ENCODE peak calls at places on chromosomes 12 and 14, in four cellular contexts. One of them, this sample, is unnamed. For H3K27me3, the result is how much of the 10 kb centered on the place peaks cover.

GRCh38 chr12:122081108-122081696 is 2.6 kb downstream of the MLXIP start:
- DNase-seq in HepG2: no peak
- DNase-seq in H1: no peak
- DNase-seq in NT2/D1: no peak
- DNase-seq in this sample: no peak

GRCh38 chr12:116141110-116141832 is 136.2 kb downstream of the MED13L start:
- DNase-seq in HepG2: no peak
- DNase-seq in H1: no peak
- DNase-seq in NT2/D1: no peak
- DNase-seq in this sample: no peak

GRCh38 chr12:77925536-77926108 is 94.9 kb downstream of the NAV3 start:
- DNase-seq in HepG2: peak
- DNase-seq in H1: peak
- DNase-seq in NT2/D1: peak
- DNase-seq in this sample: peak

GRCh38 chr14:91410781-91411536 is 6.7 kb downstream of the CCDC88C start:
- DNase-seq in HepG2: no peak
- DNase-seq in H1: no peak
- DNase-seq in NT2/D1: no peak
- DNase-seq in this sample: no peak

GRCh38 chr14:106619618-106620017 is 1093.2 kb downstream of the TMEM121 start:
- DNase-seq in HepG2: no peak
- DNase-seq in H1: no peak
- DNase-seq in NT2/D1: no peak
- DNase-seq in this sample: no peak

GRCh38 chr12:108858399-108859074 is 1.2 kb upstream of the SSH1 start:
- DNase-seq in HepG2: no peak
- DNase-seq in H1: no peak
- DNase-seq in NT2/D1: no peak
- DNase-seq in this sample: no peak

GRCh38 chr14:105162374-105162979 is 6.1 kb downstream of the JAG2 start:
- DNase-seq in HepG2: peak
- DNase-seq in H1: no peak
- DNase-seq in NT2/D1: no peak
- DNase-seq in this sample: no peak

GRCh38 chr12:16168078-16168477 is 109.4 kb downstream of the SLC15A5 start:
- DNase-seq in HepG2: no peak
- DNase-seq in H1: no peak
- DNase-seq in NT2/D1: no peak
- DNase-seq in this sample: no peak

GRCh38 chr14:68295316-68295816 is 475.8 kb downstream of the RAD51B start:
- DNase-seq in HepG2: peak
- DNase-seq in H1: no peak
- DNase-seq in NT2/D1: no peak
- DNase-seq in this sample: no peak

GRCh38 chr14:101500061-101500460 is 61.2 kb upstream of the DIO3 start:
- DNase-seq in HepG2: no peak
- DNase-seq in H1: no peak
- DNase-seq in NT2/D1: no peak
- DNase-seq in this sample: no peak

GRCh38 chr12:91687052-91688017 is 458.3 kb downstream of the BTG1 start:
- DNase-seq in HepG2: no peak
- DNase-seq in H1: no peak
- DNase-seq in NT2/D1: no peak
- DNase-seq in this sample: peak

GRCh38 chr12:4829161-4829792 is 80.4 kb upstream of the KCNA1 start:
- DNase-seq in HepG2: no peak
- DNase-seq in H1: no peak
- DNase-seq in NT2/D1: no peak
- DNase-seq in this sample: peak

GRCh38 chr14:101097109-101097793 is 193.7 kb upstream of the RTL1 start:
- DNase-seq in HepG2: no peak
- DNase-seq in H1: no peak
- DNase-seq in NT2/D1: no peak
- DNase-seq in this sample: no peak

GRCh38 chr12:121513464-121514183 is 67.2 kb downstream of the KDM2B start:
- DNase-seq in HepG2: peak
- DNase-seq in H1: peak
- DNase-seq in NT2/D1: no peak
- DNase-seq in this sample: no peak

GRCh38 chr12:107983871-107984480 is 145.1 kb upstream of the WSCD2 start:
- DNase-seq in HepG2: no peak
- DNase-seq in H1: no peak
- DNase-seq in NT2/D1: no peak
- DNase-seq in this sample: no peak

GRCh38 chr12:122999986-123000420 is 19.5 kb downstream of the ARL6IP4 start:
- DNase-seq in HepG2: no peak
- DNase-seq in H1: no peak
- DNase-seq in NT2/D1: no peak
- DNase-seq in this sample: no peak

GRCh38 chr14:20247651-20248246 is 8.7 kb downstream of the OR11H4 start:
- DNase-seq in HepG2: peak
- DNase-seq in H1: no peak
- DNase-seq in NT2/D1: peak
- DNase-seq in this sample: no peak

GRCh38 chr12:92145481-92145730 is 240 bp downstream of the BTG1 start:
- DNase-seq in HepG2: no peak
- DNase-seq in H1: no peak
- DNase-seq in NT2/D1: no peak
- DNase-seq in this sample: no peak

GRCh38 chr14:39267592-39268112 is 33.9 kb downstream of the MIA2 start:
- DNase-seq in HepG2: peak
- DNase-seq in H1: no peak
- DNase-seq in NT2/D1: no peak
- DNase-seq in this sample: no peak

GRCh38 chr12:14723763-14724162 is 27.4 kb upstream of the GUCY2C start:
- DNase-seq in HepG2: peak
- DNase-seq in H1: no peak
- DNase-seq in NT2/D1: peak
- DNase-seq in this sample: peak

GRCh38 chr14:51619551-51619950 is 32.2 kb upstream of the FRMD6 start:
- DNase-seq in HepG2: no peak
- DNase-seq in H1: no peak
- DNase-seq in NT2/D1: no peak
- DNase-seq in this sample: no peak

GRCh38 chr14:74421997-74422396 is 4.0 kb downstream of the SYNDIG1L start:
- DNase-seq in HepG2: no peak
- DNase-seq in H1: no peak
- DNase-seq in NT2/D1: no peak
- DNase-seq in this sample: no peak

GRCh38 chr12:29350080-29350479 is 30.9 kb downstream of the ERGIC2 start:
- DNase-seq in HepG2: peak
- DNase-seq in H1: no peak
- DNase-seq in NT2/D1: no peak
- DNase-seq in this sample: no peak

GRCh38 chr14:90383731-90384542 is 12.9 kb upstream of the CALM1 start:
- DNase-seq in HepG2: peak
- DNase-seq in H1: peak
- DNase-seq in NT2/D1: no peak
- DNase-seq in this sample: no peak

GRCh38 chr14:98708555-98708954 is 563.4 kb downstream of the BCL11B start:
- DNase-seq in HepG2: no peak
- DNase-seq in H1: no peak
- DNase-seq in NT2/D1: no peak
- DNase-seq in this sample: no peak
- H3K27me3 ChIP-seq in HepG2: under half
- H3K27me3 ChIP-seq in H1: under half
- H3K27me3 ChIP-seq in NT2/D1: under half
- H3K27me3 ChIP-seq in this sample: under half

GRCh38 chr14:94366146-94366887 is 22.1 kb downstream of the SERPINA1 start:
- DNase-seq in HepG2: no peak
- DNase-seq in H1: no peak
- DNase-seq in NT2/D1: no peak
- DNase-seq in this sample: no peak

GRCh38 chr14:94363171-94363624 is 25.2 kb downstream of the SERPINA1 start:
- DNase-seq in HepG2: no peak
- DNase-seq in H1: no peak
- DNase-seq in NT2/D1: no peak
- DNase-seq in this sample: no peak

GRCh38 chr14:94364037-94364436 is 24.4 kb downstream of the SERPINA1 start:
- DNase-seq in HepG2: no peak
- DNase-seq in H1: no peak
- DNase-seq in NT2/D1: no peak
- DNase-seq in this sample: no peak

GRCh38 chr14:94365624-94366023 is 22.8 kb downstream of the SERPINA1 start:
- DNase-seq in HepG2: no peak
- DNase-seq in H1: no peak
- DNase-seq in NT2/D1: no peak
- DNase-seq in this sample: no peak

GRCh38 chr14:94364964-94365363 is 23.4 kb downstream of the SERPINA1 start:
- DNase-seq in HepG2: no peak
- DNase-seq in H1: no peak
- DNase-seq in NT2/D1: no peak
- DNase-seq in this sample: no peak
- TF ChIP-seq SUZ12 in HepG2: no peak
- TF ChIP-seq SUZ12 in H1: no peak
- TF ChIP-seq SUZ12 in NT2/D1: no peak
- TF ChIP-seq SUZ12 in this sample: no peak

DNA sequence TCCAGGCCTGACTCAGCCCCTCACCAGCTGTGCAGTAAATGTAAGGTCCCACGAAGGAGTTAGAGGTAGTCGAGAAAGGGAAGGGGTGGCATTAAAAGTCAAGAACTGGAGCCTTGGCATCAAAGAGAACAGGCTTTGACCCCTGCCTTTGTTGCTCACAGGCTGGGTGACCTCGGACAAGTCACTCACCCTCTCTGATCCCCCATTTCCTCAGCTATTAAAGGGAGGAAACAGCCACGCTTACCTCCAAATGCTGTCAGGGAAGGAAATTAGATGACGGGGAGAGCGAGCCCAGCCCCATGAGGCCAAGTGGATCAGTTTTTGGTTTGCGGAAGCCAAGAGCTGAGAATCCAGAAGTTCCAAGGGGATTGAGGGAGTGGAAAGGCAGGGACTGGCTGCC is 104.9 kb upstream of the MYL2 start:
- DNase-seq in HepG2: no peak
- DNase-seq in H1: no peak
- DNase-seq in NT2/D1: no peak
- DNase-seq in this sample: no peak
- H3K27me3 ChIP-seq in HepG2: under half
- H3K27me3 ChIP-seq in H1: under half
- H3K27me3 ChIP-seq in NT2/D1: under half
- H3K27me3 ChIP-seq in this sample: under half

DNA sequence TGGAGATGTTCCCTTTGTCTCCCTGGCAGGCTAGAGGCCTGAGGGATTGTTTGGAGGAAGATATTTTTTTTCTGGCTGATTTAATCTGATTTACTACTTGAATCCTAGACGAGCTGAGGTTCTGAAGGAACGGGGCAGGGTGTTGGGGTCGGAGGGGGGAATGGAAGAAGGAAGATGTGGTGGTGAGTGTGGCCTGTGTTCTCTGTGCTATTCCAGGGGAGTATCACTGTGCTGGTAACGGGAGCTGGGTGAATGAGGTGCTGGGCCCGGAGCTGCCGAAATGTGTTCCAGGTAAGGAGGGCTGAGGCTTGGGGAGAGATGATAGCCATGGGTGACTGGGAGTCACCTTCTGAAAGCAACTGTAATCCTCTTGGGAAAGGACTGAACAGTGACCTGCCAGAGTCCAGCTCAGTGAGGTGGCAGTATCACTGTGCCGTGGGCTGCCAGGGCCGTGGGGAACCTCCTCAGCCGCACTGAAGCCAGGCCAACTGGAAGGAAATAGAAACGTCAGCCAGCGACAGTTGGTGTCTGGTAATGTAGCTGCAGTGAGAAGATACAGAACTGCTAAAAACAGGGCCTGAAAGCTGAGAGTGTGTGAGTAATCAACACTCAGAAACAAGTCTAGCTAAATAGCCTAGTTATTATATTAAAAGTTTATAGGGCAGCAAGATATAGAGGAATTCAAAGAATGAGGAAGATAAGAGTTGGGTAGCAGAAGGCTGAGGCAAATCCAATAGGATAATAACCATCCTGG is 7.9 kb downstream of the C1S start:
- DNase-seq in HepG2: no peak
- DNase-seq in H1: no peak
- DNase-seq in NT2/D1: no peak
- DNase-seq in this sample: no peak
- TF ChIP-seq SUZ12 in HepG2: no peak
- TF ChIP-seq SUZ12 in H1: no peak
- TF ChIP-seq SUZ12 in NT2/D1: no peak
- TF ChIP-seq SUZ12 in this sample: no peak

DNA sequence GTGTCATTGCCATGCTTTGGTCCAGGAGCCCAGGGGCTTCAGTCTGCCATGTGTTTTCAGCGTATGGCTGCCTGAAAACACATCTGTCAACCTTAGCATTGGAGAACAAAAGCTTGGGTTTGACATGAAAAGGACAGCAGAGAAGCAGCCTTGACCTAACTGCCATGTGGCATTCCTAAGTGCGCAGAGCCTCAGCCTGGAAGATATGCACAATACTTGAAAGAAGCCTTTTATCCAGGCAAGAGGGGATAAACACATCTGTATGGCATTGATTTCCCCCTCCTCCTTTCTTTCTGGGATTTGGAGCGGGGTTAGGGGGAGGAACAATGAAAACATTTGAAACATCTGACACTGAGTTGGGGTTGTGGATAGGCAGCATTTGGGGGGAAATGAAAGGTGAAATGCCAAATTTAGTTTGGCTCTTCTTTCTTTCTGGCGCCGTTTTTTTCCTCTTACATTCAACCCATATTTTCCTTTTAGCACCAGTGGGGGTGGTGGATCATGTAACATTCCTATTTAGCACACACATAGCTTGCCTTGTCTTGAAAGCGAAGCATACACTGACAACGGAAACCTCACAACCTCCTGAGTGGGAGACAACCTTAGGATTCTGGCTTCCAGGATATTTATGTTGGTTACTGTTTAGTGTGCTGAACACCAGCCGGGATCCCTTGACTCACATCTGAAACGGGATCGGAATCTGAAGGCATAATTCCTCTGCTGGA is 177.0 kb downstream of the C12orf75 start:
- DNase-seq in HepG2: no peak
- DNase-seq in H1: no peak
- DNase-seq in NT2/D1: no peak
- DNase-seq in this sample: no peak
- H3K27me3 ChIP-seq in HepG2: under half
- H3K27me3 ChIP-seq in H1: under half
- H3K27me3 ChIP-seq in NT2/D1: under half
- H3K27me3 ChIP-seq in this sample: under half

GRCh38 chr12:55935742-55936151 is 4.8 kb downstream of the DGKA start:
- DNase-seq in HepG2: no peak
- DNase-seq in H1: no peak
- DNase-seq in NT2/D1: no peak
- DNase-seq in this sample: no peak
- TF ChIP-seq SUZ12 in HepG2: no peak
- TF ChIP-seq SUZ12 in H1: no peak
- TF ChIP-seq SUZ12 in NT2/D1: no peak
- TF ChIP-seq SUZ12 in this sample: no peak

DNA sequence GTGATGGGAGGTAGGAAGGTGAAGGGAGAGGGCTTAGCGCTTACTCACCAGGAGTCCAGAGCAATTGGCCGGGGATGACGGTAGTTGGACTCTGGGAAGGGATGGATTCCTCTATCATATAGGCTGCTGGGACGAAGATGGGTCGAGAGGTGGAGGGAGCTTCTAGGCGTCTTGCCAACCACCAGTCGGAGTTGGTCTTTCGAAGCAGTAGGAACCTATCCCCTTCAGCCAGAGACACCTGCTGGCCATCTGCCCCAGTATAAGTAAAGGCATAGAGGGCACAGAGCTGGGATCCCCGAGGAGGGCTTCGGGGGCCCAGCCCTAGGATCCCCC is 657 bp downstream of the ARHGAP9 start:
- DNase-seq in HepG2: no peak
- DNase-seq in H1: no peak
- DNase-seq in NT2/D1: no peak
- DNase-seq in this sample: no peak
- H3K27me3 ChIP-seq in HepG2: half or more
- H3K27me3 ChIP-seq in H1: under half
- H3K27me3 ChIP-seq in NT2/D1: under half
- H3K27me3 ChIP-seq in this sample: under half

This sample was measured in GM12878.